ENCODE peak calls at places on chromosomes 12 and 14, in five cellular contexts. R is PC-3, W is progenitor cell of endocrine pancreas, H is AG04450, P is right lobe of liver. Q is an unnamed sample.

GRCh38 chr12:118307069-118307954 is 65.4 kb downstream of the TAOK3 start:
- DNase-seq in R (peak), W (no peak), H (peak), P (no peak), Q (no peak)

GRCh38 chr14:64388533-64389243 is 535 bp downstream of the MTHFD1 start:
- DNase-seq in R (peak), W (peak), H (no peak), P (no peak), Q (no peak)

GRCh38 chr12:103586132-103586531 is 941 bp upstream of the STAB2 start:
- DNase-seq in R (peak), W (no peak), H (no peak), P (no peak), Q (no peak)

GRCh38 chr14:99996951-99997571 is 68.2 kb upstream of the EVL start:
- DNase-seq in R (peak), W (no peak), H (no peak), P (no peak), Q (no peak)

GRCh38 chr14:48973136-48973535 is 613.0 kb downstream of the RPS29 start:
- DNase-seq in R (no peak), W (no peak), H (no peak), P (no peak), Q (no peak)

GRCh38 chr14:88505621-88506020 is 49.2 kb downstream of the PTPN21 start:
- DNase-seq in R (no peak), W (no peak), H (no peak), P (no peak), Q (no peak)

GRCh38 chr12:33205986-33206385 is 233.6 kb downstream of the SYT10 start:
- DNase-seq in R (peak), W (no peak), H (no peak), P (no peak), Q (no peak)

GRCh38 chr12:30197392-30198047 is 413.8 kb upstream of the TMTC1 start:
- DNase-seq in R (peak), W (no peak), H (peak), P (no peak), Q (no peak)

GRCh38 chr12:6957741-6958608 is 6.8 kb downstream of the PTPN6 start:
- DNase-seq in R (no peak), W (no peak), H (no peak), P (no peak), Q (no peak)

GRCh38 chr12:19654630-19655384 is 215.5 kb downstream of the AEBP2 start:
- DNase-seq in R (no peak), W (no peak), H (peak), P (no peak), Q (no peak)

GRCh38 chr12:119784673-119785072 is 92.4 kb downstream of the CIT start:
- DNase-seq in R (no peak), W (no peak), H (no peak), P (no peak), Q (no peak)

GRCh38 chr12:110373025-110373876 is 30.3 kb downstream of the ANAPC7 start:
- DNase-seq in R (no peak), W (no peak), H (no peak), P (no peak), Q (no peak)

GRCh38 chr12:25887367-25887766 is 71.1 kb upstream of the RASSF8 start:
- DNase-seq in R (no peak), W (no peak), H (no peak), P (no peak), Q (no peak)

GRCh38 chr14:31582286-31582691 is 21.1 kb downstream of the NUBPL start:
- DNase-seq in R (no peak), W (no peak), H (peak), P (no peak), Q (no peak)

GRCh38 chr12:124510301-124510970 is 57.0 kb downstream of the NCOR2 start:
- DNase-seq in R (peak), W (no peak), H (no peak), P (no peak), Q (no peak)

GRCh38 chr14:100589071-100589759 is 2.0 kb upstream of the BEGAIN start:
- DNase-seq in R (no peak), W (no peak), H (no peak), P (no peak), Q (no peak)

GRCh38 chr14:102496955-102497744 is 12.4 kb downstream of the ANKRD9 start:
- DNase-seq in R (no peak), W (no peak), H (no peak), P (no peak), Q (no peak)

GRCh38 chr12:69996276-69996675 is 171.2 kb downstream of the MYRFL start:
- DNase-seq in R (no peak), W (no peak), H (no peak), P (no peak), Q (no peak)

GRCh38 chr14:59769586-59769985 is 101.0 kb downstream of the RTN1 start:
- DNase-seq in R (no peak), W (no peak), H (no peak), P (no peak), Q (no peak)

GRCh38 chr12:94795520-94795919 is 145.2 kb upstream of the TMCC3 start:
- DNase-seq in R (peak), W (no peak), H (no peak), P (no peak), Q (no peak)

GRCh38 chr12:118958520-118958919 is 22.8 kb upstream of the SRRM4 start:
- DNase-seq in R (no peak), W (no peak), H (no peak), P (no peak), Q (no peak)

GRCh38 chr12:20624718-20625117 is 70.4 kb upstream of the SLCO1C1 start:
- DNase-seq in R (peak), W (no peak), H (no peak), P (no peak), Q (no peak)

GRCh38 chr12:54371328-54372112 is 7.2 kb upstream of the GPR84 start:
- DNase-seq in R (no peak), W (no peak), H (no peak), P (no peak), Q (no peak)

GRCh38 chr12:50923361-50924130 is 28.8 kb upstream of the HIGD1C start:
- DNase-seq in R (no peak), W (no peak), H (no peak), P (no peak), Q (no peak)

GRCh38 chr14:66228267-66228970 is 257.8 kb upstream of the CCDC196 start:
- DNase-seq in R (peak), W (no peak), H (no peak), P (no peak), Q (no peak)

GRCh38 chr14:23551266-23552028 is at the start of gene ZFHX2:
- DNase-seq in R (peak), W (peak), H (no peak), P (peak), Q (peak)

GRCh38 chr12:46569826-46570390 is 197.3 kb upstream of the SLC38A2 start:
- DNase-seq in R (no peak), W (no peak), H (no peak), P (no peak), Q (no peak)

GRCh38 chr14:54881235-54881760 is 21.3 kb downstream of the GCH1 start:
- DNase-seq in R (no peak), W (no peak), H (no peak), P (no peak), Q (no peak)

GRCh38 chr14:24435998-24436354 is 6.2 kb downstream of the KHNYN start:
- DNase-seq in R (no peak), W (no peak), H (no peak), P (no peak), Q (no peak)

GRCh38 chr14:89248430-89249295 is 168.4 kb downstream of the FOXN3 start:
- DNase-seq in R (no peak), W (no peak), H (no peak), P (no peak), Q (no peak)

GRCh38 chr12:27123642-27124041 is 41.3 kb upstream of the C12orf71 start:
- DNase-seq in R (peak), W (no peak), H (no peak), P (no peak), Q (no peak)

GRCh38 chr12:1367731-1368285 is 226.6 kb downstream of the FBXL14 start:
- DNase-seq in R (no peak), W (no peak), H (no peak), P (no peak), Q (no peak)

GRCh38 chr12:8145754-8146415 is 10.9 kb upstream of the ZNF705A start:
- DNase-seq in R (no peak), W (no peak), H (peak), P (no peak), Q (no peak)

GRCh38 chr12:7324176-7324575 is 20.3 kb downstream of the ACSM4 start:
- DNase-seq in R (no peak), W (no peak), H (no peak), P (no peak), Q (no peak)

GRCh38 chr12:105100207-105100985 is 7.1 kb upstream of the WASHC4 start:
- DNase-seq in R (peak), W (no peak), H (no peak), P (no peak), Q (no peak)

GRCh38 chr12:27425306-27425705 is 21.2 kb upstream of the SMCO2 start:
- DNase-seq in R (no peak), W (no peak), H (no peak), P (no peak), Q (no peak)

GRCh38 chr12:119479121-119479561 is 114.4 kb upstream of the TMEM233 start:
- DNase-seq in R (peak), W (no peak), H (no peak), P (no peak), Q (no peak)

GRCh38 chr12:121263206-121263605 is 33.3 kb downstream of the CAMKK2 start:
- DNase-seq in R (no peak), W (no peak), H (no peak), P (no peak), Q (no peak)

GRCh38 chr12:13358391-13358905 is 161.9 kb downstream of the EMP1 start:
- DNase-seq in R (no peak), W (no peak), H (no peak), P (no peak), Q (no peak)

GRCh38 chr12:13359636-13360035 is 163.1 kb downstream of the EMP1 start:
- DNase-seq in R (no peak), W (no peak), H (no peak), P (no peak), Q (no peak)

GRCh38 chr12:13367973-13368372 is 171.4 kb downstream of the EMP1 start:
- DNase-seq in R (no peak), W (no peak), H (no peak), P (no peak), Q (no peak)

GRCh38 chr12:13365782-13366366 is 169.3 kb downstream of the EMP1 start:
- DNase-seq in R (no peak), W (no peak), H (no peak), P (no peak), Q (no peak)

GRCh38 chr12:13362260-13362841 is 165.8 kb downstream of the EMP1 start:
- DNase-seq in R (peak), W (peak), H (no peak), P (peak), Q (no peak)
- TF ChIP-seq CTCF in R (peak), W (peak), H (peak), P (peak), Q (peak)

DNA sequence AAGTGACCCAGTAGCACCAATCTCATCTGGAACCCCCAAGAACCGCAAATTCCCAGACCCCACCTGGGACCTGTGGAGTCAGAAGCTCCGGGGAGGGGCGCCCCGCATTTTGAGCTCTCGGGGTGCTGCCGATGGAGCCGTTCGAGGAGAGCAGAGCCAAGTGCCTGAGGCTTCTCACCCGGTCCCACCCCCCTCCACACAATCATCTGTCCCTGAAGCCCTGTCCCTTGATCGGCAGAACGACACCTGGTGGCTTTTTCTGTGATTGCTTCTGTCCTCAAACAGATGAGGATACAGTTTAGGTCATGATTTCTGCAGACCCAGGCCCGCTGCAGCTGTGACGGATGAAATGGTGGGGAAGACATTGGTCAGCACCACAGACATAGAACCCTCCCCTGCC is 74.7 kb downstream of the NOC4L start:
- DNase-seq in R (peak), W (no peak), H (no peak), P (no peak), Q (no peak)
- TF ChIP-seq CTCF in R (peak), W (peak), H (peak), P (peak), Q (no peak)

DNA sequence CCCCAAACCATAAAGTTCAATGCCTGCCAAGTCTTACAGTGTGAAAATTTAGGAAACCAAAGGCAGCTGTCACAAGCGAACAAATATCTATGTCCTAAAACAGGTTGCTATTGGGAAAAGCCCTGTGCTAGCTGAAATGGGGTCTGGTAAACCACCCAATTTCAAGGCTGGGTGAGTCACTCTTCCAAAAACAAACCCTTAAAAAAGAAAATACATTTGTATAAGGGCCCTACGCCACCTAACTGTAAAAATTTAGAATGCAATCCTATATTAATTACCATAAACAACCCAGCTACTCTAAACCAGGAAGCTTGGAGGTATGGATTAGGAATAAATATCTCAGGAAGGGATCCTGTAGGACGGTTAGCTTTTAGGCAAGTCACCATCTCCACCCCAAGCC is 32.1 kb downstream of the PRMT8 start:
- DNase-seq in R (peak), W (no peak), H (no peak), P (no peak), Q (no peak)
- TF ChIP-seq CTCF in R (peak), W (no peak), H (no peak), P (no peak), Q (no peak)

DNA sequence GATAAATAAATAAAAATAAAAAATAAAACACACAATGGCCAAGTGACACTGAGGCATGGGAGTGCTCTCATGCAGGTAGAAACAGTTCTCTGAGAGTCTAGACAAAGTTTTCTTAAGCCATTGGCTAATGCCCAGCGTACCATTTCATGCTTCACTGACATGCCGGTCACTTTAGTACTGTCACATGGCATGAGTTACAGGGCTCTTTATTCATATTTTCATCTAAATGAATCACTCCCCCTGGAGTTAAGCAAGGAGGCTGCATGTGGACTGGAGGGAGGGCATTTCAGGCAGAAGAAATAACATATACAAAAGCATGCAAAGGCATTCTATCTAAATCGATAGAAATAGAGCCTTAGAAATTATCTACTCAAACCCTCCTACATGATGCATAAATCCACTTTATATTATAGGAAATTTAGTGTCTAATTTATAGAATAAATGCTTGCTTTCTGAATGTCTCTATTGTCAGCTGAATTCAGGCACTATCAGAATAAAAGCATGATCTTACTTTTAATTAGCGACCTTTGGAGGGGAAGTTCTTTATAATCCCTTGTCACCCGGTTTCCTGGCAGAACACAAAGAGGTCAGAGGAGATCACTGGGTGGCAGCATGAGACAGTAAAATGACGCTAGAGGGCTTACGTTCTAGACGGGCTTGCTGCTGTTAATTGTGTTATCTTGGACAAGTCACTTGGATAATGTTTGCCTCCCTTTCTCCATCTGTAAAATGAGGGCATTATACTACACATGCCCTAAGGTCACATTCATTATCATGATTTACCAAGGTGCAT is 17.5 kb downstream of the DYRK4 start:
- DNase-seq in R (peak), W (no peak), H (no peak), P (no peak), Q (no peak)
- TF ChIP-seq CTCF in R (no peak), W (no peak), H (peak), P (peak), Q (no peak)

GRCh38 chr12:79512068-79512467 is 178.7 kb downstream of the PAWR start:
- DNase-seq in R (peak), W (no peak), H (no peak), P (no peak), Q (no peak)
- TF ChIP-seq CTCF in R (peak), W (peak), H (no peak), P (no peak), Q (no peak)

GRCh38 chr14:94691658-94692029 is 78.3 kb downstream of the GSC start:
- DNase-seq in R (no peak), W (no peak), H (no peak), P (no peak), Q (no peak)

GRCh38 chr14:94689985-94690400 is 77.8 kb downstream of the SERPINA3 start:
- DNase-seq in R (no peak), W (no peak), H (no peak), P (no peak), Q (no peak)

GRCh38 chr14:94690486-94690885 is 78.3 kb downstream of the SERPINA3 start:
- DNase-seq in R (no peak), W (no peak), H (no peak), P (no peak), Q (no peak)

GRCh38 chr14:94690896-94691657 is 78.8 kb downstream of the GSC start:
- DNase-seq in R (no peak), W (no peak), H (no peak), P (no peak), Q (no peak)

GRCh38 chr14:94689218-94689984 is 77.2 kb downstream of the SERPINA3 start:
- DNase-seq in R (peak), W (peak), H (no peak), P (peak), Q (peak)
- TF ChIP-seq CTCF in R (peak), W (peak), H (peak), P (peak), Q (peak)

DNA sequence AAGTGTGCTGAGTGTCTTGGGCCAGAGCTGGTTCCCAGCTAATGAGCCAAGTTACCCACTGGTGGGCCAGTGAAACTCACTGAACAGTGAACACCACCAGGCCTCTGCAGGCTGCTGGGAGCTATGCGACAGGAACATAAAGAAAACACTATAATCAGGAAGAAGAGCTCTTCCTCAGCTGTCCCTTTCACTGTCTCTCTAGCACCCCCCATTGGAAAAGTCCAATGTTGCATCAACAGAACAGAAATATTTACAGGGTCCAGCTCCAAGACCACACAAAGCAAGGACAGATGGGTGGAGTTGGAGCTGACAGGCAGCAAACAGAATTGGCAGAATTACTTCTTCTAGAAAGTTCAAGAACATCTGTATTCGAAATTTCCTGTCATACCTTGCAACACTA is 903.6 kb upstream of the TMEM132C start:
- DNase-seq in R (peak), W (no peak), H (no peak), P (no peak), Q (no peak)
- TF ChIP-seq CTCF in R (peak), W (peak), H (peak), P (no peak), Q (no peak)

Q was measured in omental fat pad.